ENCODE peak calls at places on chromosomes 5 and 9, in ten cellular contexts. N is lung; C is hepatic stellate cell; F is activated gamma-delta T cell treated with Interleukin-2 at 50 U/mL for 16 hours; T is smooth muscle cell of the brain vasculature; Y is GM12891; A is activated CD4-positive, alpha-beta memory T cell treated with anti-CD3 and anti-CD28 coated beads, Interleukin-2, amount 10 ng/mL, durations not matched to agents 7 days and 5 days; H is substantia nigra; M is HT1080; Q is choroid plexus epithelial cell. L is an unnamed sample.

GRCh38 chr9:116051528-116051927 is 102.1 kb upstream of the PAPPA start:
- DNase-seq in F (no peak), C (no peak), T (no peak), Q (no peak), M (no peak), A (no peak), H (no peak), Y (no peak), N (no peak), L (no peak)

GRCh38 chr5:169641253-169641652 is 4.2 kb downstream of the DOCK2 start:
- DNase-seq in Y (no peak), M (no peak), F (no peak), C (peak), T (no peak), H (no peak), A (no peak), Q (peak), N (no peak), L (no peak)

GRCh38 chr9:96413312-96414221 is 4.6 kb downstream of the ZNF367 start:
- DNase-seq in Y (no peak), T (no peak), H (peak), N (no peak), M (no peak), A (no peak), Q (no peak), C (no peak), F (no peak), L (no peak)

GRCh38 chr9:70043285-70043684 is 363 bp upstream of the MAMDC2 start:
- DNase-seq in Q (no peak), F (no peak), T (no peak), N (no peak), M (no peak), Y (no peak), A (no peak), H (no peak), C (no peak), L (peak)

GRCh38 chr9:109427886-109428285 is 70.2 kb downstream of the PTPN3 start:
- DNase-seq in T (no peak), Q (no peak), Y (no peak), M (no peak), N (no peak), F (no peak), A (no peak), C (no peak), H (no peak), L (no peak)

GRCh38 chr5:1380011-1380817 is 35.3 kb upstream of the CLPTM1L start:
- DNase-seq in N (peak), Q (peak), M (peak), C (no peak), H (peak), T (no peak), F (peak), Y (peak), A (peak), L (peak)

GRCh38 chr5:149002053-149002452 is 60.8 kb downstream of the SH3TC2 start:
- DNase-seq in Q (peak), C (peak), H (no peak), Y (no peak), A (no peak), F (no peak), M (peak), N (peak), T (peak), L (peak)

GRCh38 chr9:6215562-6215961 is at the start of gene IL33:
- DNase-seq in F (no peak), M (no peak), Y (no peak), N (no peak), H (no peak), T (no peak), C (no peak), A (no peak), Q (peak), L (no peak)

GRCh38 chr5:67214036-67214435 is 17.4 kb upstream of the CD180 start:
- DNase-seq in Q (peak), C (no peak), M (no peak), A (no peak), H (no peak), Y (no peak), F (no peak), N (no peak), T (no peak), L (no peak)

GRCh38 chr5:84085387-84086041 is 299.2 kb downstream of the EDIL3 start:
- DNase-seq in T (no peak), M (no peak), N (no peak), A (no peak), Y (no peak), H (no peak), Q (no peak), C (no peak), F (no peak), L (no peak)

GRCh38 chr9:89317282-89317681 is 1.0 kb upstream of the SECISBP2 start:
- DNase-seq in Q (no peak), C (no peak), F (no peak), Y (no peak), N (no peak), H (no peak), T (no peak), M (peak), A (no peak), L (no peak)

GRCh38 chr9:127122176-127123151 is at the start of gene ANGPTL2:
- DNase-seq in Q (peak), T (peak), H (peak), N (peak), Y (peak), A (no peak), F (no peak), C (peak), M (peak), L (peak)

GRCh38 chr9:110768887-110769286 is 100.3 kb downstream of the MUSK start:
- DNase-seq in H (no peak), T (no peak), A (no peak), C (no peak), M (no peak), Q (no peak), F (no peak), N (no peak), Y (no peak), L (no peak)

GRCh38 chr5:57386958-57387357 is 95.7 kb downstream of the ACTBL2 start:
- DNase-seq in H (no peak), C (peak), N (no peak), Y (no peak), M (peak), Q (peak), T (no peak), F (no peak), A (no peak), L (peak)

GRCh38 chr9:91889161-91889560 is 60.9 kb downstream of the ROR2 start:
- DNase-seq in M (no peak), Y (no peak), F (no peak), A (no peak), H (no peak), T (no peak), N (no peak), Q (no peak), C (no peak), L (no peak)

GRCh38 chr9:14831661-14832060 is 78.6 kb downstream of the FREM1 start:
- DNase-seq in M (no peak), A (no peak), F (no peak), Q (no peak), Y (no peak), N (no peak), H (no peak), C (no peak), T (no peak), L (no peak)

GRCh38 chr5:151026088-151026487 is 5.7 kb downstream of the GPX3 start:
- DNase-seq in A (no peak), Y (no peak), C (no peak), T (no peak), H (no peak), M (no peak), N (no peak), Q (no peak), F (no peak), L (no peak)

GRCh38 chr5:123088031-123088805 is 823 bp upstream of the PRDM6 start:
- DNase-seq in A (no peak), T (no peak), Q (no peak), C (no peak), Y (no peak), M (no peak), H (no peak), F (no peak), N (no peak), L (peak)

GRCh38 chr9:1969160-1969559 is 46.0 kb upstream of the SMARCA2 start:
- DNase-seq in Y (no peak), N (no peak), M (no peak), H (no peak), T (no peak), Q (no peak), F (no peak), C (no peak), A (no peak), L (no peak)

GRCh38 chr9:18668944-18669343 is 195.0 kb downstream of the ADAMTSL1 start:
- DNase-seq in A (no peak), T (no peak), N (no peak), C (no peak), M (no peak), F (no peak), H (no peak), Q (no peak), Y (no peak), L (peak)

GRCh38 chr5:172283862-172284274 is 304 bp upstream of the UBTD2 start:
- DNase-seq in Q (peak), M (peak), N (peak), T (no peak), F (peak), Y (peak), H (peak), A (peak), C (peak), L (peak)

GRCh38 chr5:961002-961710 is 47.4 kb upstream of the NKD2 start:
- DNase-seq in Q (no peak), Y (no peak), C (no peak), H (no peak), T (no peak), N (no peak), F (no peak), M (no peak), A (peak), L (peak)

L was measured in iPS-NIHi11.